ENCODE peak calls at places on chromosomes 2 and 18, in seven cellular contexts. A is breast epithelium, N is SK-N-SH, T is RWPE1, S is dermis blood vessel endothelial cell, W is activated T-cell treated with anti-CD3 and anti-CD28 coated beads for 48 hours, K is mesothelial cell of epicardium. O is an unnamed sample.

GRCh38 chr2:112343827-112344585 is 68.6 kb downstream of the ZC3H6 start:
- DNase-seq in N (no peak), W (no peak), A (no peak), K (no peak), S (no peak), T (no peak), O (no peak)

GRCh38 chr18:79631761-79632446 is 47.7 kb upstream of the CTDP1 start:
- DNase-seq in K (no peak), T (no peak), S (no peak), W (no peak), N (no peak), A (no peak), O (no peak)

GRCh38 chr2:96144481-96145027 is 686 bp downstream of the DUSP2 start:
- DNase-seq in S (no peak), W (peak), T (peak), N (no peak), A (no peak), K (no peak), O (peak)

GRCh38 chr2:134460583-134460998 is 206.7 kb downstream of the MGAT5 start:
- DNase-seq in S (peak), N (peak), W (peak), A (peak), T (peak), K (peak), O (peak)

GRCh38 chr2:222861411-222862067 is 703 bp downstream of the ACSL3 start:
- DNase-seq in K (no peak), W (peak), A (no peak), T (no peak), S (peak), N (peak), O (peak)

GRCh38 chr18:46939337-46939963 is 22.0 kb downstream of the KATNAL2 start:
- DNase-seq in S (peak), W (no peak), N (no peak), A (no peak), K (no peak), T (peak), O (no peak)

GRCh38 chr18:56574827-56575226 is 63.6 kb downstream of the TXNL1 start:
- DNase-seq in N (no peak), A (no peak), K (no peak), T (no peak), S (peak), W (no peak), O (no peak)

GRCh38 chr2:102037681-102038080 is 45.9 kb downstream of the IL1R2 start:
- DNase-seq in S (peak), A (no peak), N (no peak), W (no peak), T (no peak), K (no peak), O (no peak)

GRCh38 chr2:183149489-183149888 is 25.2 kb downstream of the NUP35 start:
- DNase-seq in W (no peak), T (no peak), K (no peak), N (peak), A (no peak), S (peak), O (no peak)

GRCh38 chr2:66550826-66551225 is 115.9 kb downstream of the MEIS1 start:
- DNase-seq in N (no peak), S (no peak), K (no peak), A (no peak), T (peak), W (no peak), O (no peak)

GRCh38 chr2:225124311-225124832 is 82.1 kb upstream of the DOCK10 start:
- DNase-seq in K (no peak), N (no peak), S (no peak), W (no peak), A (no peak), T (no peak), O (no peak)

GRCh38 chr2:168831662-168832061 is 29.2 kb downstream of the NOSTRIN start:
- DNase-seq in A (no peak), K (no peak), N (no peak), S (no peak), W (no peak), T (no peak), O (no peak)

GRCh38 chr2:235116885-235117492 is 165.2 kb downstream of the SH3BP4 start:
- DNase-seq in N (peak), W (no peak), A (no peak), S (peak), T (peak), K (no peak), O (no peak)

GRCh38 chr2:228318218-228318617 is 136.7 kb upstream of the SPHKAP start:
- DNase-seq in A (no peak), N (peak), S (no peak), W (no peak), T (peak), K (no peak), O (no peak)

GRCh38 chr2:238834982-238835381 is 12.9 kb upstream of the TWIST2 start:
- DNase-seq in N (no peak), K (no peak), W (no peak), A (no peak), T (no peak), S (no peak), O (no peak)

GRCh38 chr18:21439453-21439852 is 161.1 kb downstream of the ESCO1 start:
- DNase-seq in A (no peak), N (no peak), T (peak), W (no peak), K (no peak), S (peak), O (no peak)

GRCh38 chr2:115389898-115390297 is 947.5 kb downstream of the DPP10 start:
- DNase-seq in W (no peak), K (no peak), N (no peak), A (no peak), T (no peak), S (no peak), O (no peak)

GRCh38 chr2:112032615-112033457 is 22.2 kb upstream of the TMEM87B start:
- DNase-seq in T (peak), A (peak), K (no peak), W (no peak), N (no peak), S (peak), O (no peak)

GRCh38 chr18:58615150-58616132 is 13.4 kb downstream of the ALPK2 start:
- DNase-seq in T (no peak), N (no peak), A (no peak), K (no peak), W (peak), S (no peak), O (peak)

GRCh38 chr2:224160917-224161316 is 121.8 kb upstream of the SERPINE2 start:
- DNase-seq in K (no peak), A (peak), W (no peak), S (no peak), T (no peak), N (no peak), O (no peak)

GRCh38 chr2:68762665-68763064 is 28.1 kb downstream of the ARHGAP25 start:
- DNase-seq in N (no peak), S (peak), T (no peak), W (no peak), A (no peak), K (no peak), O (no peak)

GRCh38 chr2:232901711-232902578 is 31.9 kb downstream of the SNORC start:
- DNase-seq in K (no peak), S (peak), N (peak), A (no peak), W (peak), T (peak), O (peak)

GRCh38 chr18:49970288-49970687 is 157.0 kb upstream of the ACAA2 start:
- DNase-seq in N (no peak), K (no peak), W (no peak), S (no peak), T (no peak), A (no peak), O (no peak)

GRCh38 chr2:29562896-29563295 is 358.5 kb downstream of the ALK start:
- DNase-seq in N (peak), T (no peak), S (no peak), A (no peak), W (no peak), K (no peak), O (no peak)

GRCh38 chr2:231394201-231395141 is 1.0 kb upstream of the B3GNT7 start:
- DNase-seq in K (no peak), N (peak), W (no peak), T (no peak), A (no peak), S (no peak), O (peak)

GRCh38 chr2:231411871-231412615 is 16.5 kb downstream of the B3GNT7 start:
- DNase-seq in T (peak), W (peak), K (peak), S (peak), N (peak), A (peak), O (no peak)

GRCh38 chr18:79772865-79773696 is 24.7 kb upstream of the KCNG2 start:
- DNase-seq in A (no peak), W (no peak), N (no peak), K (peak), T (no peak), S (no peak), O (no peak)

GRCh38 chr18:3250237-3251107 is 2.9 kb downstream of the MYL12A start:
- DNase-seq in T (peak), N (no peak), K (no peak), W (no peak), A (no peak), S (peak), O (no peak)

GRCh38 chr18:44651453-44651852 is 29.2 kb upstream of the SETBP1 start:
- DNase-seq in A (no peak), W (no peak), N (no peak), S (no peak), K (no peak), T (peak), O (no peak)

GRCh38 chr2:113213061-113213930 is 39.5 kb downstream of the PSD4 start:
- DNase-seq in S (no peak), A (no peak), K (no peak), N (no peak), T (no peak), W (no peak), O (no peak)

GRCh38 chr2:182763311-182763912 is 47.4 kb downstream of the DNAJC10 start:
- DNase-seq in A (no peak), S (peak), K (no peak), T (peak), W (no peak), N (peak), O (no peak)

O was measured in NK-92 treated with Interleukin-12 subunit alpha and Interleukin-12 subunit beta, amount 100 ng/mL, for 24 hours.